ENCODE peak calls at places on chromosomes 6 and 20, in four cellular contexts. One of them, this sample, is unnamed.

GRCh38 chr20:38222231-38222922 is 38.2 kb downstream of the KIAA1755 start:
- DNase-seq in breast epithelium: no peak
- DNase-seq in testis: peak; percentile 78
- DNase-seq in body of pancreas: peak; percentile 56
- DNase-seq in this sample: peak; percentile 76

GRCh38 chr20:5077761-5078387 is 41.9 kb downstream of the PCNA start:
- DNase-seq in body of pancreas: no peak
- DNase-seq in breast epithelium: no peak
- DNase-seq in testis: peak; percentile 41
- DNase-seq in this sample: peak; percentile 38

GRCh38 chr6:140193269-140193668 is 818.8 kb upstream of the CITED2 start:
- DNase-seq in testis: no peak
- DNase-seq in body of pancreas: no peak
- DNase-seq in breast epithelium: no peak
- DNase-seq in this sample: peak; percentile 11

GRCh38 chr6:73579851-73580246 is 59.0 kb upstream of the EEF1A1 start:
- DNase-seq in testis: peak; percentile 43
- DNase-seq in body of pancreas: peak; percentile 58
- DNase-seq in breast epithelium: no peak
- DNase-seq in this sample: peak; percentile 74

GRCh38 chr20:51604851-51605250 is 62.3 kb upstream of the NFATC2 start:
- DNase-seq in testis: no peak
- DNase-seq in breast epithelium: no peak
- DNase-seq in body of pancreas: no peak
- DNase-seq in this sample: no peak

GRCh38 chr20:53773792-53774371 is 180.2 kb upstream of the ZNF217 start:
- DNase-seq in body of pancreas: no peak
- DNase-seq in breast epithelium: no peak
- DNase-seq in testis: no peak
- DNase-seq in this sample: no peak

GRCh38 chr6:161583561-161583960 is 309.7 kb upstream of the AGPAT4 start:
- DNase-seq in testis: no peak
- DNase-seq in body of pancreas: no peak
- DNase-seq in breast epithelium: no peak
- DNase-seq in this sample: no peak

GRCh38 chr6:125722886-125723285 is 26.5 kb upstream of the HEY2 start:
- DNase-seq in testis: no peak
- DNase-seq in breast epithelium: no peak
- DNase-seq in body of pancreas: no peak
- DNase-seq in this sample: no peak

GRCh38 chr6:82396964-82397761 is 33.5 kb downstream of the TPBG start:
- DNase-seq in body of pancreas: no peak
- DNase-seq in breast epithelium: no peak
- DNase-seq in testis: no peak
- DNase-seq in this sample: no peak

GRCh38 chr6:5471044-5471443 is 209.7 kb downstream of the FARS2 start:
- DNase-seq in breast epithelium: no peak
- DNase-seq in body of pancreas: peak; percentile 55
- DNase-seq in testis: peak; percentile 59
- DNase-seq in this sample: peak; percentile 84

GRCh38 chr20:39116020-39116419 is 153.9 kb downstream of the DHX35 start:
- DNase-seq in testis: no peak
- DNase-seq in body of pancreas: no peak
- DNase-seq in breast epithelium: no peak
- DNase-seq in this sample: no peak

GRCh38 chr6:52995913-52996685 is 1.0 kb upstream of the GSTA4 start:
- DNase-seq in breast epithelium: no peak
- DNase-seq in body of pancreas: peak; percentile 22
- DNase-seq in testis: peak; percentile 62
- DNase-seq in this sample: peak; percentile 90

GRCh38 chr6:110826236-110827129 is 11.2 kb upstream of the CDK19 start:
- DNase-seq in testis: no peak
- DNase-seq in body of pancreas: peak; percentile 30
- DNase-seq in breast epithelium: no peak
- DNase-seq in this sample: peak; percentile 52

GRCh38 chr6:77466055-77467028 is 3.1 kb upstream of the HTR1B start:
- DNase-seq in testis: peak; percentile 85
- DNase-seq in breast epithelium: no peak
- DNase-seq in body of pancreas: peak; percentile 75
- DNase-seq in this sample: peak; percentile 15

GRCh38 chr20:10716855-10717254 is 43.1 kb upstream of the JAG1 start:
- DNase-seq in testis: no peak
- DNase-seq in body of pancreas: no peak
- DNase-seq in breast epithelium: no peak
- DNase-seq in this sample: no peak

GRCh38 chr6:4134841-4135664 is at the start of gene ECI2:
- DNase-seq in body of pancreas: no peak
- DNase-seq in breast epithelium: peak; percentile 59
- DNase-seq in testis: no peak
- DNase-seq in this sample: peak; percentile 87

GRCh38 chr20:13458860-13459451 is 179.8 kb downstream of the TASP1 start:
- DNase-seq in breast epithelium: no peak
- DNase-seq in testis: peak; percentile 33
- DNase-seq in body of pancreas: peak; percentile 16
- DNase-seq in this sample: peak; percentile 54

GRCh38 chr20:407953-408842 is at the start of gene RBCK1:
- DNase-seq in breast epithelium: peak; percentile 84
- DNase-seq in body of pancreas: peak; percentile 86
- DNase-seq in testis: peak; percentile 80
- DNase-seq in this sample: peak; percentile 89

GRCh38 chr6:15946701-15947390 is 182.0 kb upstream of the MYLIP start:
- DNase-seq in breast epithelium: no peak
- DNase-seq in testis: no peak
- DNase-seq in body of pancreas: no peak
- DNase-seq in this sample: no peak

GRCh38 chr20:23145281-23145700 is 59.2 kb upstream of the CD93 start:
- DNase-seq in testis: no peak
- DNase-seq in breast epithelium: no peak
- DNase-seq in body of pancreas: peak; percentile 49
- DNase-seq in this sample: no peak

GRCh38 chr6:62280099-62280498 is 5.9 kb downstream of the KHDRBS2 start:
- DNase-seq in body of pancreas: no peak
- DNase-seq in breast epithelium: no peak
- DNase-seq in testis: no peak
- DNase-seq in this sample: no peak

GRCh38 chr20:25220810-25221591 is 25.5 kb downstream of the ENTPD6 start:
- DNase-seq in breast epithelium: no peak
- DNase-seq in testis: no peak
- DNase-seq in body of pancreas: no peak
- DNase-seq in this sample: no peak

GRCh38 chr6:26197736-26198625 is 110.8 kb downstream of the HFE start:
- DNase-seq in breast epithelium: no peak
- DNase-seq in body of pancreas: no peak
- DNase-seq in testis: no peak
- DNase-seq in this sample: peak; percentile 80

GRCh38 chr20:4245542-4245941 is 230.2 kb upstream of the RNF24 start:
- DNase-seq in testis: no peak
- DNase-seq in body of pancreas: no peak
- DNase-seq in breast epithelium: no peak
- DNase-seq in this sample: no peak

GRCh38 chr6:131602913-131603312 is 25.1 kb downstream of the MED23 start:
- DNase-seq in body of pancreas: no peak
- DNase-seq in testis: no peak
- DNase-seq in breast epithelium: no peak
- DNase-seq in this sample: no peak

GRCh38 chr20:62770111-62770910 is 26.0 kb upstream of the MRGBP start:
- DNase-seq in body of pancreas: no peak
- DNase-seq in breast epithelium: no peak
- DNase-seq in testis: no peak
- DNase-seq in this sample: no peak

GRCh38 chr20:2652724-2653510 is 485 bp downstream of the NOP56 start:
- DNase-seq in testis: peak; percentile 60
- DNase-seq in body of pancreas: no peak
- DNase-seq in breast epithelium: no peak
- DNase-seq in this sample: peak; percentile 32
- TF ChIP-seq POLR2A in testis: no peak
- TF ChIP-seq POLR2A in body of pancreas: no peak
- TF ChIP-seq POLR2A in breast epithelium: no peak
- TF ChIP-seq POLR2A in this sample: no peak

DNA sequence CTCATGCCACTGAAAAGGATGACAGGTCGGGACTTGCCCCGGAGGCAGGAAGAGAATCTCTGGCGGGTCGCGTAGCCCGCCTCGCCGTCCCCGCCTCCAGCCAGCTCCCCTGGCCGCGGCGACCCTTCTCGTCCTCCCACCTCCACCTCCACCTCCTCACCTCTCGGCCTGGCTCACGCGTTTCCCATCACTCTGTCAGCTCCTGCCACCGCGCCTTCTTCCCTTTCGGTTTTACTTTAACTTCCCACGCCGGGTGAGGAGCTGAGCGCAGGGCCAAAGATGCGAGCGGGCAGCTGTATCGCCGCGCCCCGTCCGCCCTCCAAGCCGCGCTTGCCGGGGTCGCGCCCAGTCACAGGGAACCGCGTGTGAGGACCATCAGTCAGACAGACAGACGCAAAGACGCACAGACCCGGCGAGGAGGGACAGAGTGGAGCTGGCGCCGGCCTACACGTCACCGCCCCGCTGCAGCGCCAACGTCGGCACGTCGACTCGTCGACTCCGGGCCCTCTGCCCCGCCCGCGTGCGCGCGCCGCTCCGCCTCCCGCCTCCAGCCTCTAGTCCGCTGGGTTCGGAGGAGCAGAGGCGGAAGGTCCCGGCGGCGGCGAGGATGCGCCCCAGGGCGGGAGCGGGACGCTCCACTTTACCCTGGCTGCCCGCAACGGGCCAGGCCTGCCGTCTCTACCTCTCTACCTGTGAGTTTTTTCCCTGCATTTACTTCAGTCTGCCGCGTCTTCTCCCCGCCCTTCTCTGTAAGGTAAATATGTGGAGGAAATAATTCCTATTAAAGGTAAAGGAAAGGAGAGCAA is at the start of gene ASCC3:
- DNase-seq in body of pancreas: peak; percentile 93
- DNase-seq in breast epithelium: peak; percentile 86
- DNase-seq in testis: peak; percentile 96
- DNase-seq in this sample: peak; percentile 97
- H3K4me3 ChIP-seq in body of pancreas: peak within 1 kb of the TSS; percentile 91
- H3K4me3 ChIP-seq in breast epithelium: peak within 1 kb of the TSS; percentile 82
- H3K4me3 ChIP-seq in testis: peak within 1 kb of the TSS; percentile 91
- H3K4me3 ChIP-seq in this sample: peak within 1 kb of the TSS; percentile 94

DNA sequence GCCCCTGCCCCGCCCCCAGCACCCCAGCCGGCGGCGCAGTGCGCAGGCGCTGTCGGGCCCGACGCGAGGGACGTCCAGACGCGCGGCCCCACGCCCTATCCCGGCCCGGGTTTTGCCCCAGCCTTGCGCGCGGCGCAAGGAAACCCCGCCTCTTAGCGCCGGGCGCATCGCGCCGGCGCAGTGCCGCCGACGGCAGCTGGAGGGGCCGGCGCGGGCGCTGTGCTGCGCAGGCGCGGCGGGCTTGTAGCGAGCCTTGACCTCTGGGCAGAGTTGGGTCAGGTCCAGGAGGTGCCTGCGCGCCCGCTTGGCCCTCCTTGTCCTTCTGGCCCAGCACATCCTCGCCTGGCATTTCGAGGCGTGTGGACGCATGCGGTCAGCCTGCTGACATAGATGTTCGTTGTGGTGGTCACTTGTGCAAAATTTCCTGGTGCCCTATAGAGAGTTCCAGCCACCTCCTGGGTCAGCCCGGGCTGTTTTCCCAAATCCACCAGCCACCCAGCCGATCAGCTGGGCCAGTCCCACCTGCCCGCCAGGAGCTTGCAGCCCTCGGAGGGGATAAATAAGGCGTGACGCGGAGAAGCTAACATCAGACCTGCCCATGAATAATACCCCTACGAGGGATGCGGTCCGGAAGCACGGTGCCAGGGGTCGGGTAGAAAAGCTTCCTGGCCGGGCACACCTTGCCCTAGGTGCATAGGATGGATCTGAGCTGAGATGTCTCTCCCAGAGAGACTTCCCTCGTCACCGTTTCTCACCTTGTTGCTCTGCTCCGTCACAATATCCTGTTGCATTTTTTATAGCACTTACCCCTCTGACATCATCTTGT is 423 bp upstream of the PRELID3B start:
- DNase-seq in body of pancreas: peak; percentile 95
- DNase-seq in breast epithelium: peak; percentile 87
- DNase-seq in testis: peak; percentile 93
- DNase-seq in this sample: peak; percentile 92
- TF ChIP-seq CTCF in body of pancreas: no peak
- TF ChIP-seq CTCF in breast epithelium: no peak
- TF ChIP-seq CTCF in testis: no peak
- TF ChIP-seq CTCF in this sample: no peak

DNA sequence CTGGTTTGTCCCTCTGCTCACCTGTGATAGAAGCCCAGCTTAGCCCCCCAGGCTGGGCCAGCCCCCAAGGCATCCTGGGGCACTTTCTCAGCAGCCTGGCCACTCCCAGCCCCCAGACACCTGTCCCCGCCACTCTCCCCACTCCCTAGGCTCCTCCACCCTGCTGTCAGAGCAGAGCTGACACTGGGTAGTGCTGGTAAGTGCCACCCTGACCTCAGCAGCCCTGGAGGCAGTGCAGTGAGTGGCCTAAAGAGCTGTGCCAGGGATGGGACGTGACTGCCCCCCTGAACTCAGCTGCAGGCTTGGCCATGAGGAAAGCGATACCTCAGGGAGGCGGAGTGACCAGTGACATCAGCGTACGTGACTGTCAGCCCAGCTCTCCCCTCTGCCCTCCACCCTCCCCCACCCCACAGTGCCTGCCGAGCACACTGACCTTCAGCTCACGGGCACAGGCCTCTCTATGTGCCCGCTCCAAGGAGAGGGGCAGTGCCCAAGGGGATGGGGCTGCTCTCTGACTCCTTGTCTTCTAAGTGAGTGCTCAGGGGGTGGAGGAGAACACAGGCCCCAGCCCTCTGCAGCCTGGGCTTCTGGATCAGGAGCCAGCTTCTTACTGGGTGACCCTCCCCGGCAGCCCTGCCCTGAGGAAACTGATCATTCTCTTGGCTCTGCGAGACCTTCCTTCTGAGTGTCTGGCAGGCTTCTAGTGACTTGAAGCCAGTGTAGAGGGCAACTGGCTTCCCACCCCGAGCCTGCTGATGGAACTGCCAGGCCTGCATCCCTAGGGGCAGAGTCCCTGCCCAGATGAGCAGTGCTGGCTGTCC is 172.7 kb downstream of the MRPL14 start:
- DNase-seq in body of pancreas: no peak
- DNase-seq in breast epithelium: no peak
- DNase-seq in testis: no peak
- DNase-seq in this sample: no peak
- TF ChIP-seq POLR2A in body of pancreas: no peak
- TF ChIP-seq POLR2A in breast epithelium: no peak
- TF ChIP-seq POLR2A in testis: no peak
- TF ChIP-seq POLR2A in this sample: no peak

GRCh38 chr6:100517633-100518032 is 52.9 kb upstream of the SIM1 start:
- DNase-seq in body of pancreas: no peak
- DNase-seq in breast epithelium: no peak
- DNase-seq in testis: no peak
- DNase-seq in this sample: no peak
- H3K4me3 ChIP-seq in body of pancreas: no peak overlapping the region
- H3K4me3 ChIP-seq in breast epithelium: no peak overlapping the region
- H3K4me3 ChIP-seq in testis: no peak overlapping the region
- H3K4me3 ChIP-seq in this sample: no peak overlapping the region

This sample was measured in NB4.